ENCODE peak calls at places on chromosomes 5 and 9, in nine cellular contexts. Z is astrocyte, Q is lower leg skin, D is GM12865, W is cardiac muscle cell, R is AG10803, T is neural progenitor cell, J is uterus, I is GM06990. F is an unnamed sample.

GRCh38 chr5:177147239-177147638 is 13.7 kb downstream of the NSD1 start:
- DNase-seq in Z (peak), R (peak), W (peak), Q (no peak), D (no peak), T (no peak), J (no peak), I (no peak), F (peak)

GRCh38 chr9:33161011-33161588 is 6.0 kb downstream of the B4GALT1 start:
- DNase-seq in D (peak), Q (no peak), Z (peak), T (peak), J (peak), R (peak), I (peak), W (peak), F (peak)

GRCh38 chr5:111972548-111972947 is 215.6 kb upstream of the NREP start:
- DNase-seq in W (no peak), R (no peak), D (no peak), Q (no peak), J (no peak), Z (no peak), T (no peak), I (no peak), F (no peak)

GRCh38 chr9:11063263-11063662 is 450.5 kb upstream of the PTPRD start:
- DNase-seq in R (no peak), D (no peak), J (no peak), Q (no peak), T (no peak), I (no peak), W (no peak), Z (no peak), F (no peak)

GRCh38 chr5:87268970-87269377 is 1.3 kb downstream of the RASA1 start:
- DNase-seq in T (no peak), D (peak), W (no peak), R (peak), Z (peak), I (no peak), J (no peak), Q (no peak), F (no peak)

GRCh38 chr5:78594946-78595921 is 53.3 kb downstream of the LHFPL2 start:
- DNase-seq in T (no peak), J (peak), R (peak), I (no peak), D (peak), Z (peak), Q (peak), W (peak), F (peak)

GRCh38 chr5:27947088-27947487 is 908.7 kb upstream of the CDH9 start:
- DNase-seq in Q (no peak), W (peak), D (no peak), J (no peak), I (no peak), Z (peak), R (no peak), T (peak), F (peak)

GRCh38 chr5:75335952-75336624 is 932 bp upstream of the HMGCR start:
- DNase-seq in T (no peak), Q (no peak), W (peak), Z (peak), I (no peak), R (peak), D (peak), J (peak), F (peak)

GRCh38 chr9:130780865-130781504 is 54.1 kb upstream of the ABL1 start:
- DNase-seq in I (no peak), D (no peak), J (peak), Q (peak), Z (peak), W (peak), T (no peak), R (peak), F (peak)

GRCh38 chr5:82984786-82985762 is 92.1 kb downstream of the TMEM167A start:
- DNase-seq in J (no peak), I (no peak), R (no peak), Q (no peak), T (no peak), D (no peak), W (no peak), Z (no peak), F (no peak)

GRCh38 chr9:5310851-5311250 is 6.3 kb upstream of the RLN2 start:
- DNase-seq in R (no peak), W (no peak), J (no peak), T (no peak), I (no peak), Q (no peak), Z (peak), D (no peak), F (peak)

GRCh38 chr5:1800470-1801060 is 642 bp upstream of the NDUFS6 start:
- DNase-seq in Q (no peak), J (no peak), Z (peak), T (peak), I (no peak), R (no peak), D (peak), W (peak), F (peak)

GRCh38 chr5:113510836-113511451 is 2.5 kb upstream of the YTHDC2 start:
- DNase-seq in R (peak), T (peak), Q (no peak), W (peak), I (no peak), J (no peak), D (peak), Z (no peak), F (peak)

GRCh38 chr5:157714036-157714435 is 17.2 kb upstream of the THG1L start:
- DNase-seq in T (no peak), R (no peak), W (no peak), Z (peak), I (no peak), Q (no peak), J (no peak), D (no peak), F (no peak)

GRCh38 chr9:97046228-97046627 is 7.3 kb upstream of the CTSV start:
- DNase-seq in J (no peak), T (no peak), R (no peak), W (peak), D (no peak), Z (peak), I (no peak), Q (peak), F (peak)

GRCh38 chr9:136975624-136976023 is 1.7 kb upstream of the PTGDS start:
- DNase-seq in W (peak), J (no peak), T (peak), Q (no peak), D (peak), Z (no peak), I (no peak), R (peak), F (no peak)

GRCh38 chr5:9573796-9574195 is 27.9 kb upstream of the SEMA5A start:
- DNase-seq in Z (no peak), Q (no peak), W (no peak), T (no peak), J (no peak), I (no peak), R (no peak), D (no peak), F (no peak)

GRCh38 chr9:17810728-17811634 is 232.1 kb downstream of the SH3GL2 start:
- DNase-seq in Z (peak), T (peak), W (peak), R (peak), Q (peak), I (no peak), J (peak), D (peak), F (peak)

GRCh38 chr5:145988993-145989392 is 52.6 kb downstream of the SH3RF2 start:
- DNase-seq in J (no peak), D (no peak), R (no peak), Q (no peak), T (no peak), W (no peak), Z (no peak), I (no peak), F (no peak)

GRCh38 chr9:556675-557074 is 284.8 kb upstream of the DMRT1 start:
- DNase-seq in J (no peak), W (no peak), D (no peak), Q (no peak), T (no peak), R (no peak), I (no peak), Z (no peak), F (no peak)

GRCh38 chr9:125544988-125545651 is 161.9 kb downstream of the MAPKAP1 start:
- DNase-seq in J (no peak), I (no peak), W (peak), Q (no peak), Z (peak), D (no peak), R (peak), T (no peak), F (peak)

GRCh38 chr5:37496902-37497445 is 117.9 kb downstream of the WDR70 start:
- DNase-seq in I (no peak), T (no peak), W (no peak), D (no peak), Z (no peak), R (no peak), Q (no peak), J (no peak), F (no peak)

GRCh38 chr9:112233769-112234168 is 58.7 kb upstream of the SUSD1 start:
- DNase-seq in T (no peak), J (no peak), I (no peak), Q (no peak), D (no peak), R (peak), Z (peak), W (peak), F (peak)

GRCh38 chr9:136614372-136614922 is 48.3 kb upstream of the EGFL7 start:
- DNase-seq in R (peak), T (no peak), W (peak), I (no peak), J (peak), Z (peak), D (no peak), Q (no peak), F (peak)

GRCh38 chr9:136848393-136849037 is 694 bp upstream of the PHPT1 start:
- DNase-seq in W (peak), D (peak), Z (no peak), I (no peak), J (no peak), Q (no peak), R (no peak), T (peak), F (peak)

GRCh38 chr5:148976569-148977321 is 86.1 kb downstream of the SH3TC2 start:
- DNase-seq in T (peak), Z (peak), Q (no peak), D (no peak), R (peak), I (no peak), J (no peak), W (no peak), F (peak)

GRCh38 chr5:139847790-139848507 is 52.3 kb downstream of the PSD2 start:
- DNase-seq in Q (no peak), W (peak), Z (peak), D (peak), J (peak), T (peak), I (peak), R (peak), F (no peak)

GRCh38 chr5:82313016-82313415 is 34.9 kb upstream of the RPS23 start:
- DNase-seq in Z (peak), D (no peak), W (peak), R (peak), I (no peak), T (no peak), Q (no peak), J (no peak), F (peak)

GRCh38 chr9:114207034-114207815 is 51.9 kb downstream of the COL27A1 start:
- DNase-seq in Q (no peak), Z (peak), W (peak), D (no peak), R (peak), T (peak), J (peak), I (no peak), F (no peak)

GRCh38 chr9:133717113-133718031 is 20.8 kb downstream of the SARDH start:
- DNase-seq in I (no peak), J (no peak), D (no peak), Z (no peak), T (no peak), R (no peak), Q (no peak), W (no peak), F (no peak)

GRCh38 chr5:138536665-138537315 is 6.2 kb downstream of the ETF1 start:
- DNase-seq in W (peak), T (no peak), Q (no peak), I (no peak), J (no peak), D (no peak), R (no peak), Z (no peak), F (peak)

DNA sequence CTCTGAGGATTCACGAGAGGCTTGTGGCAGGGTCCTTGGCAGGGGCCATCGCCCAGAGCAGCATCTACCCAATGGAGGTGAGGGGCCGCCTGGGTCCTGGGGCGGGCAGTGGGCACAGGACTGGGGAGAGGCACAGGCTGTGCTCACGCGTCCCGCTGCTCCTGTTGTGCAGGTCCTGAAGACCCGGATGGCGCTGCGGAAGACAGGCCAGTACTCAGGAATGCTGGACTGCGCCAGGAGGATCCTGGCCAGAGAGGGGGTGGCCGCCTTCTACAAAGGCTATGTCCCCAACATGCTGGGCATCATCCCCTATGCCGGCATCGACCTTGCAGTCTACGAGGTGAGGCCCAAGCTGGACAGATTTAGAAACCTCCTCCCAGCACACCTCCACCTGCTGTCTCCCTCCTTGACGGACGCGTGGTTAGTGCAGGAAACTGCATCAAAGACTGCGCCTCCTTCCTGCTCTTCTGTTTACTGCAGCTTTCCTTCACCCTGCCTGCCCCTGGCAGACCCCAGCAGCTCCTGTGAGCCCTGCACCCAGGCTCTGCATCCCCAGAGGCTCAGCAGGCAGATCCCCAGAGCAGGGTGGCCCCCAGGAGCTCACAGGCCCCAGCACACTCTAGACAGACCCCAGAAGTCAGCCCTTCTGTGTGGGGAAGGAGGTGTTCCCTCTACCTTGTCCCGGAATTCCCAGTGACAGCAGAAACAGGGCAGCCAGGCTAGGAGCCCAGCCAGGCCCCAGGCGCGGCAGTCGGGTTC is 21.2 kb downstream of the PTGES2 start:
- DNase-seq in R (no peak), W (no peak), Q (no peak), D (no peak), T (no peak), Z (no peak), I (no peak), J (no peak), F (no peak)
- TF ChIP-seq CTCF in R (no peak), W (no peak), Q (no peak), D (no peak), T (no peak), Z (no peak), I (no peak), J (no peak), F (no peak)

GRCh38 chr5:154761062-154761740 is 6.0 kb downstream of the LARP1 start:
- DNase-seq in D (peak), T (no peak), J (no peak), I (no peak), Z (no peak), R (no peak), Q (no peak), W (no peak), F (no peak)
- H3K4me3 ChIP-seq in D (peak), T (no peak), J (no peak), I (peak), Z (no peak), R (no peak), Q (no peak), W (no peak), F (no peak)

GRCh38 chr9:95096807-95097206 is 220.7 kb downstream of the FANCC start:
- DNase-seq in R (no peak), I (no peak), Z (no peak), D (no peak), T (no peak), Q (no peak), J (no peak), W (no peak), F (no peak)
- TF ChIP-seq CTCF in R (peak), I (no peak), Z (no peak), D (no peak), T (no peak), Q (no peak), J (no peak), W (no peak), F (no peak)

DNA sequence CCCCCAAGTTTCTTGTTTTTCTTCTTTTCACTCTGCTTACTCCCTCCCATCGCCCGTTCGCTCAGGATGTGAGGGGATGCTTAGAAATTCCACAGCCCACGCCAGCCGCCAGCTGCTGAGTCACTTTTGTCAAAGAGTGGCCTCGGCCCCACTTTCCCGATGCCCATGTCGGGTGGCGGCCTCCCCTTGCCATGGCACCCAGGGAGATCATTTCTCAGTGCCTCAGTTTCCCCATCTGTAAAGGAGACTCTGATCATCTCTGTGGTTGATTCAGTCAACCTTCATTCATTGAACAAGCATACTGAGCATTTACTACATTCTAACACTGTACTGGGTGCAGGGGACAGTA is 362 bp upstream of the PDGFRB start:
- DNase-seq in D (no peak), T (no peak), J (no peak), I (no peak), W (no peak), Z (no peak), Q (no peak), R (no peak), F (no peak)
- H3K4me3 ChIP-seq in D (peak), T (peak), J (peak), I (peak), W (no peak), Z (peak), Q (no peak), R (peak), F (peak)

DNA sequence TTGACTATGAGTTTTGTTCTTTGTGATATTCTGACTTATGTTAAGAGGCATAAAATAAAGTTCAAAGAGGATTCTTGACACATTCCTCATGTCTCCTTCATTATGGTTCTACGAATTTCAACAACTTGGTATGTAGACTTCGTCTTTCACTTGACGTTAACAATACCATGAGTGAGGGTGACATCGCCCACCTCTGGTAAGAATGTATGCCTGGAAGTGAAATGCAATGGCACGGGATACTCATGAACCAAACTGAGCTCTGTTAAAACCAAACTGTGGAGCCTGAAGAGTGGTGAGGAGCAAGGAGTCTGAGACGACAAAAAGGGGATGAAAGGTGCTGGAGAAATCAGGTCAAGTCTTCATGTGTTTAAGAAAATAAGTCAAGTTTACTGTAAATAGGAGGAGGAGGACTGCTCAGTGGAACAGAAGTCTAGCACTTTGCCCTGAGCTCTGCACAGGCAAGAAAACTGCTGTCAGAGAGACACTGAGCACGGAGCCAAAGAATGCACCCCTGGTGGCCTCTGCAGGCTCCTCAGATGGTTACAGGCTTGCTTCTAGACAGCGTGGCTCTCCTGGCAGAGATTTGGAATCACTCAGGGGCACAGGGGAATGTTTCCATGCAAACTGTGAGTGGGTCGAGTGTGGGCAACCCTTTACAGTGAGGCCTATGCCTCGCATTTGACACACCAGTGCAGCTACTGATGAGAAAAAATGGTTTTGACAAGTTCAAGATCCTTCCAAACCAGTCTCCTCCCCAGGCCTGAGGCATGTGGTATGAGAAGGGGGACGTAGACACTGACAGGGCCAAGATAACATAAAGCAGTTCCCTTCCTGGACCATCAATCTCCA is 470.1 kb downstream of the IRX1 start:
- DNase-seq in T (peak), J (no peak), Z (no peak), R (no peak), W (no peak), Q (no peak), I (no peak), D (no peak), F (no peak)
- TF ChIP-seq CTCF in T (no peak), J (no peak), Z (no peak), R (no peak), W (no peak), Q (no peak), I (no peak), D (no peak), F (no peak)

F was measured in choroid plexus epithelial cell.